ENCODE peak calls at places on chromosome 1, in four cellular contexts. H is SK-N-SH, M is K562, T is HepG2. Q is an unnamed sample.

GRCh38 chr1:32303997-32304622 is 12.2 kb downstream of the HDAC1 start:
- DNase-seq in H (no peak), M (no peak), T (no peak), Q (no peak)

GRCh38 chr1:248786106-248786665 is 30.6 kb upstream of the LYPD8 start:
- DNase-seq in H (no peak), M (no peak), T (no peak), Q (no peak)

GRCh38 chr1:47644216-47644581 is 206.4 kb downstream of the FOXD2 start:
- DNase-seq in H (peak; percentile 36), M (no peak), T (no peak), Q (no peak)

GRCh38 chr1:243253927-243254232 is 1.2 kb downstream of the CEP170 start:
- DNase-seq in H (no peak), M (no peak), T (peak; percentile 12), Q (no peak)

GRCh38 chr1:33893147-33893830 is 29.4 kb downstream of the HMGB4 start:
- DNase-seq in H (no peak), M (no peak), T (no peak), Q (no peak)

GRCh38 chr1:193634470-193634869 is 448.1 kb upstream of the B3GALT2 start:
- DNase-seq in H (no peak), M (no peak), T (no peak), Q (no peak)

GRCh38 chr1:177800386-177801058 is 169.3 kb downstream of the SEC16B start:
- DNase-seq in H (no peak), M (no peak), T (no peak), Q (peak; percentile 62)

GRCh38 chr1:172628416-172628815 is 30.5 kb upstream of the FASLG start:
- DNase-seq in H (no peak), M (no peak), T (no peak), Q (no peak)

GRCh38 chr1:203288351-203288894 is 16.9 kb upstream of the BTG2 start:
- DNase-seq in H (no peak), M (no peak), T (no peak), Q (no peak)

GRCh38 chr1:50268049-50268448 is 155.2 kb downstream of the DMRTA2 start:
- DNase-seq in H (no peak), M (peak; percentile 27), T (peak; percentile 6), Q (no peak)

GRCh38 chr1:211511947-211512346 is 20.0 kb upstream of the RD3 start:
- DNase-seq in H (no peak), M (no peak), T (no peak), Q (no peak)

GRCh38 chr1:153536618-153537375 is 1.0 kb upstream of the S100A6 start:
- DNase-seq in H (no peak), M (no peak), T (no peak), Q (no peak)

GRCh38 chr1:56563045-56563444 is 16.3 kb downstream of the PLPP3 start:
- DNase-seq in H (no peak), M (no peak), T (no peak), Q (no peak)

GRCh38 chr1:110150330-110151174 is at the start of gene SLC6A17:
- DNase-seq in H (peak; percentile 82), M (peak; percentile 32), T (no peak), Q (no peak)

GRCh38 chr1:40980068-40980452 is 564 bp downstream of the CTPS1 start:
- DNase-seq in H (no peak), M (no peak), T (no peak), Q (no peak)

GRCh38 chr1:223748773-223749733 is 36.7 kb downstream of the CAPN2 start:
- DNase-seq in H (peak; percentile 88), M (peak; percentile 83), T (no peak), Q (no peak)

GRCh38 chr1:6967431-6968079 is 182.3 kb downstream of the CAMTA1 start:
- DNase-seq in H (no peak), M (no peak), T (no peak), Q (no peak)

GRCh38 chr1:220432408-220432807 is 95.5 kb upstream of the MARK1 start:
- DNase-seq in H (no peak), M (no peak), T (no peak), Q (no peak)

GRCh38 chr1:186532481-186532880 is 71.6 kb upstream of the PDC start:
- DNase-seq in H (no peak), M (no peak), T (no peak), Q (no peak)

GRCh38 chr1:26336477-26337205 is 17.3 kb downstream of the CRYBG2 start:
- DNase-seq in H (peak; percentile 91), M (peak; percentile 99), T (no peak), Q (no peak)
- TF ChIP-seq NFIC in H (no peak), M (peak; percentile 29), T (no peak), Q (no peak)

GRCh38 chr1:52707927-52708655 is 9.9 kb upstream of the COA7 start:
- DNase-seq in H (no peak), M (no peak), T (peak; percentile 16), Q (no peak)
- TF ChIP-seq NFIC in H (peak; percentile 56), M (no peak), T (no peak), Q (no peak)

GRCh38 chr1:158037876-158038359 is 44.5 kb downstream of the KIRREL1 start:
- DNase-seq in H (no peak), M (no peak), T (no peak), Q (no peak)
- TF ChIP-seq NFIC in H (peak; percentile 78), M (no peak), T (no peak), Q (no peak)

GRCh38 chr1:44822981-44823451 is 14.7 kb downstream of the BTBD19 start:
- DNase-seq in H (no peak), M (no peak), T (no peak), Q (no peak)
- TF ChIP-seq NFIC in H (no peak), M (peak; percentile 50), T (no peak), Q (no peak)

DNA sequence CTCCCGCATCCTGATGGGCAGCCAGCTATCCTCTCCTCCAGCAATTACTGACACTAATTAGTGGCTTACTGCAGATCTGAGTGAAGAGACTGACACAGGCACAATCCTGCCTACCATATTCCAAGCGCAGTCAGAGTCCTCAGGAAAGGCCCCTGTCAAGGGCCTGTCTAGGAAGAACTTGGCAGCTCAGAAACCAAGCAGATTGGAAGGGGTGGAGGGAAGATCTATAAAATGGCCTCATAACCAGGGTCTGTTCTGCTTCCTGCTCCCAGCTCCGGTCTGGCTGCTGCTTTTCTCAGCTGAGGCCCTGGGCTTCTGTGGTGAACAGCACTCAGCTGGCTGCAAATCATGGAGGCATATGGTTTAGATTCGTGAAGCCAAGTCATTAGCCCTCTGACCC is 484.6 kb upstream of the DAB1 start:
- DNase-seq in H (peak; percentile 36), M (no peak), T (no peak), Q (no peak)
- TF ChIP-seq NFIC in H (no peak), M (no peak), T (no peak), Q (no peak)

GRCh38 chr1:15352122-15352957 is 57.3 kb upstream of the EFHD2 start:
- DNase-seq in H (no peak), M (peak; percentile 60), T (peak; percentile 80), Q (no peak)
- TF ChIP-seq NFIC in H (peak; percentile 91), M (no peak), T (no peak), Q (no peak)

DNA sequence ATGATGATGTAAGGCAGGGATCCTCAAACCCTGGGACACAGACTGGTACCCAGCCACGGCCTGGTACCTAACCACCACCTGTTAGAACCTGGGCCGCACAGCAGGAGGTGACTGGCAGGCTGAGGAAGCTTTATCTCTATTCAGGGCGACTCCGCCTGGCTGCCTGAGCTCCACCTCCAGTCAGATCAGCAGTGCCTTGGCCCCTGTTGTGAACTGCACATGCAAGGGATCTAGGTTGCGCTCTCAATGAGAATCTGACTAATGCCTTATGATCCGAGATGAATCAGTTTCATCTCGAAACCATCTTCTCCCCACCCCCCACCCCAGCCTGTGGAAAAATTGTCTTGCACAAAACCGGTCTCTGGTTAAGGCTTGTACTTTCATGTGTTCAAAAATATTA is 4.2 kb downstream of the RNPC3 start:
- DNase-seq in H (no peak), M (no peak), T (no peak), Q (no peak)
- TF ChIP-seq NFIC in H (no peak), M (no peak), T (no peak), Q (no peak)

GRCh38 chr1:112298558-112298957 is 97.5 kb upstream of the CTTNBP2NL start:
- DNase-seq in H (peak; percentile 42), M (peak; percentile 75), T (peak; percentile 38), Q (no peak)
- TF ChIP-seq NFIC in H (no peak), M (no peak), T (no peak), Q (no peak)

GRCh38 chr1:26767714-26768113 is 20.0 kb upstream of the PIGV start:
- DNase-seq in H (no peak), M (no peak), T (no peak), Q (no peak)
- TF ChIP-seq NFIC in H (no peak), M (no peak), T (no peak), Q (no peak)

Q was measured in GM12878.